ENCODE peak calls at places on chromosomes 2 and 18, in seven cellular contexts. N, X, Z, G, W, I and L are unnamed samples.
A peak's percentile ranks its signal among the peaks of the same experiment; 100 is the strongest.

GRCh38 chr18:9993846-9994660 is 80.2 kb downstream of the VAPA start:
- DNase-seq in Z (no peak), W (no peak), I (no peak), G (no peak), N (no peak), X (no peak), L (no peak)

GRCh38 chr2:64311191-64311910 is 142.6 kb upstream of the LGALSL start:
- DNase-seq in Z (no peak), I (no peak), G (no peak), N (no peak), X (no peak), W (no peak), L (peak; percentile 75)

GRCh38 chr2:100518801-100519200 is 44.0 kb upstream of the PDCL3 start:
- DNase-seq in Z (no peak), N (no peak), G (no peak), W (no peak), X (no peak), I (no peak), L (no peak)

GRCh38 chr2:212712991-212713390 is 174.4 kb upstream of the ERBB4 start:
- DNase-seq in I (no peak), G (peak; percentile 16), Z (no peak), W (no peak), X (no peak), N (no peak), L (peak; percentile 90)

GRCh38 chr2:201404699-201405275 is 46.5 kb downstream of the TRAK2 start:
- DNase-seq in I (no peak), N (no peak), W (no peak), G (no peak), X (no peak), Z (no peak), L (no peak)

GRCh38 chr2:46493971-46494250 is 14.5 kb downstream of the TMEM247 start:
- DNase-seq in W (no peak), N (no peak), Z (no peak), X (no peak), G (no peak), I (no peak), L (no peak)

GRCh38 chr18:77234504-77235365 is 14.9 kb upstream of the GALR1 start:
- DNase-seq in W (no peak), X (no peak), N (no peak), I (no peak), Z (no peak), G (no peak), L (no peak)

GRCh38 chr2:167005096-167005495 is 116.8 kb downstream of the XIRP2 start:
- DNase-seq in W (no peak), I (no peak), Z (no peak), G (no peak), N (no peak), X (no peak), L (peak; percentile 55)

GRCh38 chr2:109170645-109171044 is 41.6 kb downstream of the SH3RF3 start:
- DNase-seq in W (no peak), Z (no peak), I (no peak), X (no peak), G (no peak), N (no peak), L (no peak)

GRCh38 chr2:109173311-109174171 is 44.5 kb downstream of the SH3RF3 start:
- DNase-seq in X (no peak), G (peak; percentile 96), Z (no peak), N (no peak), I (no peak), W (peak; percentile 55), L (no peak)

GRCh38 chr2:109172556-109173105 is 43.6 kb downstream of the SH3RF3 start:
- DNase-seq in N (no peak), X (no peak), G (no peak), Z (no peak), W (no peak), I (no peak), L (no peak)

GRCh38 chr2:109174214-109174613 is 45.2 kb downstream of the SH3RF3 start:
- DNase-seq in X (no peak), Z (no peak), W (no peak), N (no peak), G (peak; percentile 10), I (no peak), L (no peak)

DNA sequence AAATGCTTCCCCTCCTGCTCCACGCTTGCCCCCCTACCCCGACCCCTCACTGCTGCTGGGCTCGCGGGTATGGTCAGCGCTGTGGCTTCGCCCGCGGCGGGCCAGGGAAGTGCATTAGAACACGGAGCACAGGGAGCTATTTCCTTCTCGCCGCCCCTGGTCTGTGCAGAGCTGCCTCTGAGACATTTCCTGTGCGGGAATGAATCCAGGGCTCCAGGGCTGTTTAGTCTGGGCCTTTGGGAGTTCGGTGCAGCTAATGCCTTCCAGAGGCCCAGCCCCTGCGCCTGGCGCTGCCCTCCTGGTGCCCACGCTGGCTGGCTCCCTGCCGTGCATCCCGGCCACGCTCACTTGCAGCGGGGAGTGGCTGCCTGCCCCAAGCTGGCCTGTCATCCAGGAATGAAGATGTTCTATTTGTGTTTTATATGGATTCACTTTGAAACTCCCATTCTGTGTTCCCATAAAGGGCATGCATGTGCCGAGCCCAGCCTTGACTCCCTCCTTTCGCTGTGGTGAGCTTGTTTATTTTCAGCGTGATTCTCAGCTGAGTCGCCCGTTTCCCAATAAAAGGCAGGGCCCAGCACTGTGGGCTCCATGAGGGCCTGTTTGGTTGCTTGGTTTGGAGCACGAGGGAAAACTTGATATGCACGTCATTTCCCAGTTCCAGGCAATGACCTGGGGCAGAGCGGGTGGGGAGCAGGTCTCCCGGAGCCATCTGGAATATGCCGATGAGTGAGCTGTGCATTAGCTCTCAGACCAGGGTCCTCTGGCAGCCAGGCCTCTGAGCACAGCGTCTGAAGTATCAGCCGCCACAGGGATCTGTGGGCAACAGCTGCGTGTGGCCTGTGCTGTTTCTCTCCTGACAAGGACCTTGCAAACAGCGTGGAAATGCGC is 42.7 kb downstream of the SH3RF3 start:
- DNase-seq in G (peak; percentile 98), I (no peak), X (no peak), W (peak; percentile 96), N (peak; percentile 28), Z (no peak), L (peak; percentile 15)
- TF ChIP-seq CTCF in G (peak; percentile 69), I (no peak), X (no peak), W (peak; percentile 61), N (no peak), Z (peak; percentile 34), L (no peak)

GRCh38 chr2:221572180-221572820 is at the start of gene EPHA4:
- DNase-seq in I (no peak), W (peak; percentile 83), X (peak; percentile 82), Z (peak; percentile 87), N (peak; percentile 93), G (peak; percentile 82), L (peak; percentile 72)
- TF ChIP-seq CTCF in I (no peak), W (peak; percentile 55), X (no peak), Z (peak; percentile 28), N (no peak), G (peak; percentile 19), L (peak; percentile 54)

GRCh38 chr2:174683392-174683759 is 80.9 kb downstream of the CHRNA1 start:
- DNase-seq in N (no peak), G (peak; percentile 61), X (no peak), I (peak; percentile 45), W (peak; percentile 52), Z (no peak), L (no peak)

GRCh38 chr2:174681099-174681982 is 82.9 kb downstream of the CHRNA1 start:
- DNase-seq in I (no peak), X (no peak), N (no peak), Z (no peak), G (peak; percentile 70), W (peak; percentile 29), L (no peak)

GRCh38 chr2:174680221-174680620 is 82.6 kb upstream of the WIPF1 start:
- DNase-seq in X (no peak), Z (no peak), G (no peak), W (no peak), N (no peak), I (no peak), L (no peak)

GRCh38 chr2:174681983-174682577 is 82.2 kb downstream of the CHRNA1 start:
- DNase-seq in N (peak; percentile 44), X (peak; percentile 18), W (no peak), I (no peak), Z (peak; percentile 62), G (peak; percentile 35), L (no peak)

GRCh38 chr2:174682578-174683391 is 81.5 kb downstream of the CHRNA1 start:
- DNase-seq in N (peak; percentile 74), I (peak; percentile 27), X (peak; percentile 49), G (peak; percentile 59), W (peak; percentile 44), Z (peak; percentile 75), L (no peak)
- TF ChIP-seq CTCF in N (no peak), I (no peak), X (no peak), G (no peak), W (no peak), Z (no peak), L (no peak)

DNA sequence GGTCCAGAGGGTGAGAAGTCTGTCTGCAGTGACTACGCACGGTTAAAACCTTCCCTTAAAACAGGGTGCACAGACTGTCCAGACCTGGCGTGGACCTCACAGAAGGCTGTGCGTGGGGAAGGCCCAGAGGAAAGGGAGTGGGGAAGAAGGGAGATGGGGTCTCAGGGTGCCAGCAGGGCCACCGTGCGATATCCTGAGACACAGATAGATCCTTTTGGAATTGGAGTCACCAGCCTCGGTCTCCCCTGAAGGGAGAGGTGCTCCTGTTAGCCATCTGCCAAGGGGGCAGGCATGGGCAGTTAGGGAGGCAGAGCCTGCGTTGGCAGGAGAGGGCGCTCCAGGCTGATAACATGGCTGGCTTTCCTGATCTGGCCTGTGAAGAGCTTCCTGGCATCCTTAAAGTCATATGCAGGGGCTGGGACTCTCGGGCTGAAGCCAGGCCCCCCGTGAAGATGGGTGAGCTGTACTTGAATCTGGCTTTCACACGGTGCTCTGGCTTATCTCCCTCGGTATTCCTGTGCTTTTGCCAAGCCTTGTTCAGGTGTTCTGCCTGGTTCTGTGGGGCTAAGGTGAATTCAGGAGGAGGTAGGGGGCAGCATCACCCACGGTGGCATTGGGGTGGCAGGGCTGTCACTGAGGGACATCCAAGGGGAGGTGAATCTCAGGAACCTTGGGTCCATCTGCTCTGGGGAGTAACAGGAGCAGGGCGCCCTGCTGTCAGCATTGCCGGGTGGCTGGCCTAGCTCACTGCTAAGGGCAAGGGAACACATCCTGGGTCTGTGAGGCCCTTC is 107.2 kb upstream of the SMAD2 start:
- DNase-seq in X (no peak), W (no peak), N (peak; percentile 35), Z (no peak), G (no peak), I (no peak), L (no peak)
- TF ChIP-seq CTCF in X (no peak), W (peak; percentile 53), N (no peak), Z (peak; percentile 36), G (no peak), I (no peak), L (peak; percentile 69)

GRCh38 chr2:218311543-218311884 is 19.2 kb upstream of the TMBIM1 start:
- DNase-seq in W (no peak), N (no peak), X (no peak), G (no peak), Z (no peak), I (no peak), L (no peak)
- TF ChIP-seq CTCF in W (no peak), N (no peak), X (no peak), G (no peak), Z (no peak), I (no peak), L (no peak)

GRCh38 chr2:161570424-161571050 is 53.7 kb upstream of the SLC4A10 start:
- DNase-seq in W (no peak), N (no peak), I (no peak), Z (no peak), G (no peak), X (no peak), L (no peak)
- TF ChIP-seq CTCF in W (peak; percentile 35), N (peak; percentile 23), I (no peak), Z (no peak), G (peak; percentile 19), X (no peak), L (no peak)